ENCODE peak calls at places on chromosomes 7 and 10, in five cellular contexts. Q, R, I, A and U are unnamed samples.

GRCh38 chr10:78408671-78409472 is 375.2 kb downstream of the RPS24 start:
- DNase-seq in R (peak), Q (peak), I (peak), A (no peak), U (no peak)

GRCh38 chr10:50614444-50615137 is 9.2 kb downstream of the SGMS1 start:
- DNase-seq in A (no peak), R (peak), I (peak), Q (peak), U (peak)

GRCh38 chr10:132199268-132199853 is 12.6 kb downstream of the DPYSL4 start:
- DNase-seq in R (no peak), Q (peak), I (no peak), A (no peak), U (peak)

GRCh38 chr7:155465761-155466141 is 7.8 kb downstream of the EN2 start:
- DNase-seq in I (no peak), Q (no peak), R (no peak), A (no peak), U (no peak)

GRCh38 chr10:80110986-80111385 is 21.5 kb upstream of the PLAC9 start:
- DNase-seq in R (no peak), Q (no peak), A (no peak), I (no peak), U (no peak)

GRCh38 chr10:5538446-5538845 is 13.7 kb downstream of the CALML3 start:
- DNase-seq in I (no peak), R (no peak), A (peak), Q (no peak), U (peak)

GRCh38 chr7:66500087-66500486 is 128.6 kb upstream of the KCTD7 start:
- DNase-seq in R (no peak), A (no peak), Q (no peak), I (no peak), U (no peak)

GRCh38 chr7:159098424-159098786 is 46.3 kb downstream of the VIPR2 start:
- DNase-seq in I (no peak), A (no peak), Q (no peak), R (no peak), U (no peak)

GRCh38 chr7:141013345-141013715 is 1.4 kb downstream of the MRPS33 start:
- DNase-seq in Q (no peak), I (no peak), R (no peak), A (no peak), U (no peak)

GRCh38 chr10:110918269-110918632 is 729 bp downstream of the BBIP1 start:
- DNase-seq in R (peak), Q (no peak), I (peak), A (peak), U (no peak)

GRCh38 chr10:91495402-91495801 is 85.3 kb downstream of the HECTD2 start:
- DNase-seq in Q (no peak), R (no peak), I (no peak), A (no peak), U (no peak)

GRCh38 chr10:19098803-19099202 is 50.2 kb downstream of the MALRD1 start:
- DNase-seq in Q (no peak), A (no peak), I (no peak), R (no peak), U (no peak)

GRCh38 chr7:74355091-74355490 is 65.9 kb downstream of the CLIP2 start:
- DNase-seq in Q (no peak), R (peak), I (no peak), A (peak), U (no peak)

GRCh38 chr7:2717293-2717904 is 29.4 kb downstream of the AMZ1 start:
- DNase-seq in A (peak), Q (no peak), R (no peak), I (no peak), U (peak)

GRCh38 chr10:5921746-5922145 is 31.7 kb downstream of the FBH1 start:
- DNase-seq in I (no peak), R (no peak), Q (no peak), A (no peak), U (no peak)

GRCh38 chr10:100829103-100829870 is 83.5 kb upstream of the SLF2 start:
- DNase-seq in R (peak), I (peak), A (no peak), Q (no peak), U (no peak)

GRCh38 chr7:139931190-139932007 is 102.3 kb downstream of the TBXAS1 start:
- DNase-seq in Q (no peak), R (no peak), I (no peak), A (no peak), U (no peak)

GRCh38 chr7:781228-781864 is 50.9 kb upstream of the SUN1 start:
- DNase-seq in A (peak), R (no peak), I (no peak), Q (peak), U (peak)

DNA sequence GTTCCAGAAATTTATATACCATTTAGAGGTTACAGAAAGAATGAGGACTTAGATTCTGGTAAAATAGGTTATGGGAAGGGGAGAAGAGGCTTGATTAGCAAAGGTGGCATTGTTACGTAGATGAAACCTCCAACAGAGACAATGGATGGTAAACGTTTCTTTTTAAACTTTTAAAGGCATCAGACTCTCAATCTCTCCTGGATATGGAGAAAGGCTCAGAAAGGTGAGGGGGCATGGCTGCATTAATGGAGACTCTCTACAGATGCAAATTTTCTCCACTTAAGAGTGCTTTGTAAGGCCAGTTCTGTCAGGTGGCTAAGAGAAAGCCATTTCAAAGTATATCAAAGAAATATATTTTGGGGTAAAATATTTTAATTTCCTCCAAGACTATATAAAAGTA is 240.9 kb upstream of the PTER start:
- DNase-seq in R (no peak), A (no peak), I (no peak), Q (no peak), U (no peak)
- H3K4me3 ChIP-seq in R (no peak), A (no peak), I (no peak), Q (no peak), U (no peak)

GRCh38 chr7:108118959-108119358 is 11.2 kb downstream of the LAMB4 start:
- DNase-seq in A (no peak), R (no peak), I (no peak), Q (no peak), U (no peak)

GRCh38 chr7:108112683-108113082 is 17.5 kb downstream of the LAMB4 start:
- DNase-seq in I (no peak), Q (no peak), A (no peak), R (no peak), U (no peak)

GRCh38 chr7:108109216-108109908 is 20.8 kb downstream of the LAMB4 start:
- DNase-seq in R (peak), A (peak), I (peak), Q (no peak), U (no peak)

GRCh38 chr7:108120196-108120595 is 10.0 kb downstream of the LAMB4 start:
- DNase-seq in A (no peak), I (no peak), R (no peak), Q (no peak), U (no peak)

DNA sequence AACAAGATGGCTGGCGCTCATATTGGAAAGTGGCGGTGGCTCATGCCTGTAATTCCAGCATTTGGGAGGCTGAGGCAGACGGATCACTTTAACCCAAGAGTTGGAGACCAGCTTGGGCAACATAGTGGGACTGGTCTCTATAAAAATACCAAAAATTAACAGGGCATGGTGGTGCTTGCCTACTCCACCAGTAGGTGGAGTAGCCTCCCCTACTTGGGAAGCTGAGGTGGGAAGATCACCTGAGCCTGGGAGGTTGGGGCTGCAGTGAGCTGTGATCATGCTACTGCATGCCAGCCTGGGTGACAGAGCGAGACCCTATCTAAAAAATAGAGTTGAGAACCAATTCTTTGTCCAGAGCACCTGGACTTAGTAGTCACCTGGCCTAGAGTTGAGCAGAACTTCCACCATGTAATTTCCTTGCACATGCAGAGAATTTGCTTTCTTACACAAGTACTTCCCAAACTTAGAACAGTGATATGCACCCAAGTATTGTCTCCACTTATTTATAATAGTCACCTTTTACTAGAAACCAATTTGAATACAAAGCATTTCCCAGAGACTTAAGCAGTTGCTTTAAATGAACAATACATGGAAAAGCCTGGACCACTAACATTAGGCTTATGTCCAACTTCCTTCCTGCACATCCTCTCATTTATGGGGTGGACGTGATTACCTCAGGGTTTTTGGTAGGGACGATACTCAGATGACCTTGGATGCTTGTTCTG is 15.9 kb downstream of the LAMB4 start:
- DNase-seq in Q (no peak), I (peak), R (peak), A (peak), U (no peak)
- TF ChIP-seq CTCF in Q (no peak), I (peak), R (peak), A (peak), U (no peak)

DNA sequence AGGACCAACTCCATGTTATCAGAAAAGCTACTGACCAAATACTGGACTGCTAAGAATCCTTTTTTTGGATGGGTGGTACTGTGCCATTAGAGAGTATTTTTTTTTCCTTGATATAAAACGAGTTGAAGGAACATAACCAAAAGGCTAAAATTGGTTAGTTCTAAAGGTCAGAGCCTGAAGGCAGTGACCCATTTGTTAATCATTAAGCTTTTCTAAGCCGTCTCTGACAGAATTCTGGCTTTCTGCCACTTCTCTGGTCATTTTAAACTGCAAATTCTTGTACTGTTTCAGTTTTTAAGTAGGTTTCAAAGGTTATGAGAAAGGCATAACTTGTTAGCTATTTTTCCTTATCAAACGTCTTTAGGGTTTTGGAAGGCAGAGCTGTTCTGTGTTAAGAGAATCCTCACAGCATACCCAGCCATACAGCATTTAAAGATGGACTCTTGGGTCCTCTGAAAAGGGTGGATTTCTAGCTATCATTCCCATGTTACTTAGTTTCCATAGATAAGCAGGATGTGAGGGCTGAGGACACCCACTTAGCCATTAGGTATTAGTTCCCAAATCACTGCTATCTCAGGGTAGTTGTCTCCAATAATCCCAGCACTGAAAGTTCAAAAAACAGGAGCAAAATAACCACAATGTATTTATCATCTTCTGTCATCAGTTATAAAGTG is 196.8 kb downstream of the RNLS start:
- DNase-seq in I (no peak), A (peak), Q (no peak), R (no peak), U (peak)
- H3K4me3 ChIP-seq in I (no peak), A (no peak), Q (peak), R (no peak), U (no peak)

DNA sequence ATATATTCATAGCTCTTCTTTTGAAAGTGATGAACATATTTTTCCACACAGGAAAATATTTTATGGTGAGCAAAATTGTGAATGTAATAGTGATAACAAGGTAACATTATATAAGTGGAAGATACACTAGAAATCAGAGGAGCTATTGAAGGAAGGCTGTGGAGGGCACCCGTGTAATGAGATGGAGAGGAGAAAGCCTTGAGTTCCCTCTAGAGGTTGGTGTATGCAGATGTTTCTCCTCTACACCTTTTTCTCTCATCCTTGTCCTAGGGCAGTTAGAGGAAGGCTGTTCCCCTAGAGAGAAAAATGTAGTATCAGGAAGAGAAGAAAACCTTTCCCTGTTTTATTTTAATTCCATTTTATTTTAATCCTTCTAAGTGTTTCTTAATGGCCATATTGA is 54.6 kb upstream of the NRG3 start:
- DNase-seq in Q (no peak), A (peak), I (peak), R (no peak), U (no peak)
- TF ChIP-seq CTCF in Q (no peak), A (peak), I (peak), R (no peak), U (no peak)

DNA sequence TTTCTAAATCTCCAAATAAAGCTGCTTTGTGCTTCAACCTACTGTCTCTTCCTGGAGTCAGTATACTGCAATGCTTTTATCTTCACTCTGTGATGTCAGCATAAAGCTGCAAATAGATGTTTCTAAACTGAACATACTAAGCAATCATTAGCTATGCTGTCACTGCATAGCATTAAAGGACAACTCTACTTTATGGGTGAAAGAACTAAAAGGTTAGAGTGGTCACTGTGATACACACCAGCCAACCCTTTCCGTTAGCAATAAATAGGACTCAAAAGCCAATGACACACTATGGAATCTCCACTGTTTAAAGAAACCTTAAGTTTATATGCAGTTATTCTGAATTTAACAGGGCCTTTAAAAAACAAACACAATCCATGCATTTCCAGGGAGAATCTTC is 1.8 kb downstream of the CCDC186 start:
- DNase-seq in R (no peak), I (no peak), A (peak), Q (no peak), U (no peak)
- H3K4me3 ChIP-seq in R (peak), I (peak), A (peak), Q (peak), U (no peak)

GRCh38 chr7:47045169-47045568 is 536.7 kb downstream of the TNS3 start:
- DNase-seq in A (no peak), R (no peak), I (no peak), Q (peak), U (no peak)

GRCh38 chr7:47049234-47049774 is 532.6 kb downstream of the TNS3 start:
- DNase-seq in R (no peak), I (no peak), A (no peak), Q (no peak), U (no peak)

GRCh38 chr7:47046949-47047348 is 535.0 kb downstream of the TNS3 start:
- DNase-seq in Q (no peak), A (no peak), R (no peak), I (no peak), U (no peak)

GRCh38 chr7:47045592-47045991 is 536.3 kb downstream of the TNS3 start:
- DNase-seq in Q (no peak), I (no peak), R (no peak), A (peak), U (no peak)

DNA sequence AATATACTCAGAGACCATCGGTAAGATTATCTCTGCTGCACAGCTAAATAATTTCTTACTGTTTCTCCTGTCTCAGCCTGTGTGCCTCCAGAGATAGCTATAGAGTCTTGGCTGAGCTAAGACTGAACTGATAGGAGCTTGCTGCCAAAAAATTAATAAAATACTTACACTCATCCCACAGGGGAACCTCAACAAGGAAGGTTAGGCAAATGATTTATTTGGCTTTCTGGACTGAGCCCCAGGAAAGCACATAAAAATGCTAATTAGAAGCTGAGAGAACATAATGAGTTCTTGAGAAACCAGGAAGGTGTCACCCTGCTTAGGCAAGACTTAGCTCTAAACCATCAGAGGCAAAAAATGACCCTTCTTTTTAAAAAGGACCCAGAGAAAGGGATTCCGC is 534.5 kb downstream of the TNS3 start:
- DNase-seq in A (no peak), Q (no peak), I (no peak), R (no peak), U (no peak)
- TF ChIP-seq CTCF in A (no peak), Q (no peak), I (no peak), R (no peak), U (no peak)